ENCODE peak calls at places on chromosomes 1 and 21, in ten cellular contexts. Q, W, Y, S, N, V, I, R, B and P are unnamed samples.

GRCh38 chr1:34266127-34266951 is 89.6 kb downstream of the C1orf94 start:
- DNase-seq in Q (no peak), W (no peak), Y (no peak), S (no peak), N (no peak), V (no peak), I (no peak), R (peak), B (no peak), P (no peak)

GRCh38 chr21:29718081-29718815 is 221.5 kb downstream of the GRIK1 start:
- DNase-seq in Q (no peak), W (no peak), Y (no peak), S (peak), N (no peak), V (no peak), I (no peak), R (no peak), B (no peak), P (no peak)

GRCh38 chr1:8285103-8285502 is 32.8 kb upstream of the SLC45A1 start:
- DNase-seq in Q (no peak), W (no peak), Y (peak), S (no peak), N (no peak), V (no peak), I (no peak), R (no peak), B (no peak), P (no peak)

GRCh38 chr1:113747376-113747775 is 11.9 kb downstream of the PHTF1 start:
- DNase-seq in Q (no peak), W (no peak), Y (no peak), S (peak), N (no peak), V (no peak), I (no peak), R (no peak), B (no peak), P (no peak)

GRCh38 chr1:175132456-175132855 is 60.1 kb downstream of the KIAA0040 start:
- DNase-seq in Q (no peak), W (no peak), Y (no peak), S (peak), N (no peak), V (no peak), I (no peak), R (no peak), B (no peak), P (no peak)

GRCh38 chr1:156251527-156251926 is 3.7 kb upstream of the PAQR6 start:
- DNase-seq in Q (no peak), W (no peak), Y (no peak), S (peak), N (no peak), V (no peak), I (peak), R (no peak), B (no peak), P (no peak)

GRCh38 chr1:183632964-183633363 is 2.6 kb downstream of the ARPC5 start:
- DNase-seq in Q (no peak), W (no peak), Y (no peak), S (no peak), N (no peak), V (no peak), I (no peak), R (no peak), B (no peak), P (no peak)

GRCh38 chr1:119091618-119092017 is 48.8 kb downstream of the WARS2 start:
- DNase-seq in Q (no peak), W (no peak), Y (no peak), S (no peak), N (no peak), V (no peak), I (no peak), R (no peak), B (no peak), P (no peak)

GRCh38 chr21:17726047-17726446 is 93.1 kb downstream of the C21orf91 start:
- DNase-seq in Q (peak), W (no peak), Y (no peak), S (no peak), N (no peak), V (no peak), I (no peak), R (peak), B (no peak), P (no peak)

GRCh38 chr1:200894712-200895447 is at the start of gene INAVA:
- DNase-seq in Q (peak), W (no peak), Y (peak), S (no peak), N (no peak), V (peak), I (no peak), R (no peak), B (no peak), P (no peak)

GRCh38 chr1:121483961-121484424 is 299.2 kb downstream of the SRGAP2C start:
- DNase-seq in Q (peak), W (peak), Y (no peak), S (peak), N (no peak), V (no peak), I (no peak), R (no peak), B (no peak), P (no peak)

GRCh38 chr1:7642781-7643180 is 128.3 kb upstream of the VAMP3 start:
- DNase-seq in Q (no peak), W (no peak), Y (no peak), S (no peak), N (no peak), V (no peak), I (no peak), R (no peak), B (no peak), P (no peak)

GRCh38 chr21:28605138-28605537 is 387.5 kb downstream of the LTN1 start:
- DNase-seq in Q (no peak), W (no peak), Y (no peak), S (no peak), N (peak), V (no peak), I (no peak), R (no peak), B (no peak), P (peak)

GRCh38 chr1:222413436-222413835 is 134.5 kb downstream of the HHIPL2 start:
- DNase-seq in Q (no peak), W (no peak), Y (no peak), S (no peak), N (no peak), V (no peak), I (no peak), R (no peak), B (no peak), P (no peak)

GRCh38 chr21:38095220-38095619 is 161.6 kb upstream of the KCNJ15 start:
- DNase-seq in Q (peak), W (no peak), Y (no peak), S (no peak), N (no peak), V (no peak), I (no peak), R (no peak), B (no peak), P (no peak)

GRCh38 chr1:150578278-150579109 is 916 bp downstream of the MCL1 start:
- DNase-seq in Q (peak), W (peak), Y (peak), S (peak), N (no peak), V (no peak), I (no peak), R (peak), B (peak), P (peak)

DNA sequence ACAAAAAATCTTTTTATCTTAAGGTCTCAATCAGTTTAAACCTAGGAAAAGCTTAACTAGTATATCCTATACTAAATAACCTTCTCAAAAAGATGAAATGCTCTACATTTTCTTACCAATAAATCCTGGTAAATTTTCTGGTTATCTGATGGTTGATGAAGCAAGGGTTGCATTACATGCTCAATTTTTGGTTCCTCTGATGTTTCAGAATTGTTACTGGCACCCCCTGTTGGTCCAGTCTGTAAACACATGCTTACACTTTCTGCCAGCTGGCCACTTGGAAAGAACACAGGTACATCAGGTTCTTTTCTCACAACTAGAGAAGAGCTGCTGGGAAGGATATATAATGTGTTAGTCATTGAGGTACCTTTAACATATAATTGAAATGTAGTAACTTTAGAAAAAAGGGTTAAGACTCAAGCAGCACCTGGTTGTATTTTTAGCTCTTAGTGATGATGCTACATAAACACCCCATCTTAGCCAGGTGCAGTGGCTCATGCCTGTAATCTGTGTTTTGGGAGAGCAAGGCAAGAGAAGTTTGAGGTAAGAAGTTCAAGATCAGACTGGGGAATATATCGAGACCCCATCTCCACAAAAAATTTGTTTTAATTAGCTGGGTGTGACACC is 30.9 kb upstream of the TAL1 start:
- DNase-seq in Q (peak), W (no peak), Y (peak), S (peak), N (peak), V (no peak), I (peak), R (peak), B (no peak), P (peak)
- TF ChIP-seq CTCF in Q (peak), W (peak), Y (no peak), S (peak), N (peak), V (peak), I (peak), R (peak), B (no peak), P (peak)

GRCh38 chr1:199733125-199733524 is 294.4 kb upstream of the NR5A2 start:
- DNase-seq in Q (no peak), W (no peak), Y (no peak), S (no peak), N (no peak), V (no peak), I (no peak), R (no peak), B (no peak), P (no peak)
- TF ChIP-seq CTCF in Q (no peak), W (no peak), Y (no peak), S (no peak), N (no peak), V (no peak), I (no peak), R (no peak), B (no peak), P (no peak)

DNA sequence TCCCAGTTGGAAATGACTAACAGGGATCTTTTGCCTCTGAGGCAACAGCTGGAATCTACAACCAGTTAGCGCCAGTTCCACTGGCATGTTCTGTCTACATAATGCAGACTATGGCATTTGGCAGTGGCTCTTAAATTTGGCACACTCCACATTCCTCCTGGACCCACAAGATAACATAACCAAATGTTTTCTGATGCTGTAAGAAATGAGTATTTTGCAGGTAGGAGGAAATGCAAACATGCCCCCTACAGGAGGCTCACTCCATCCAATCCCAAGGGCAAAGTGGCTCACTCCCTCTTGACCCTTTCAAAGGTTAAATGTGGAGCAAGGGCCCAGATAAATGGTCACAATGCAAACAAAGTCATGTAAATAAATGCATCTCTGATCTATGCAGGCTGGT is 129.2 kb upstream of the PROX1 start:
- DNase-seq in Q (no peak), W (no peak), Y (no peak), S (no peak), N (no peak), V (no peak), I (no peak), R (no peak), B (no peak), P (no peak)
- TF ChIP-seq CTCF in Q (no peak), W (no peak), Y (no peak), S (no peak), N (no peak), V (no peak), I (no peak), R (peak), B (no peak), P (no peak)

DNA sequence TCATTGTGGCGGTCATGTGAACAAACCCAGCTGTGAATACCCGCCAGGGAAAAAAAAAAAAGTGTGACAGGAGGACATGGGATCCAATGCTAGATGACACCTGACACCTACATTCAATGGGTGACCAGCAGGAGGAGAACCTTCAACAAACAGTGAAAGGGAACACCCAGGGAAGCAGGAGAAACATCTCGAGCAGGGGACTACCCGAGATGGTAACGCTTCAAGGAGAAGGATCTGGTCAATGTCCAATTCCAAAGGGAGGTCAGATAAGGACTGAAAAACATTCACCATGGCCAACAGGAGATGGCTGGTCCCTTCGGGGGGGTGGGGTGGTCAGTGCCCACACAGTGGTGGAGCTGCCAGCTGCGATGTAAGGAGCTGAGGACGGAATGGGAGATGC is 46.3 kb downstream of the PTPN14 start:
- DNase-seq in Q (peak), W (no peak), Y (no peak), S (no peak), N (no peak), V (no peak), I (no peak), R (no peak), B (peak), P (no peak)
- TF ChIP-seq CTCF in Q (no peak), W (no peak), Y (no peak), S (no peak), N (no peak), V (no peak), I (no peak), R (no peak), B (no peak), P (no peak)

GRCh38 chr21:26834181-26834945 is 10.8 kb downstream of the ADAMTS1 start:
- DNase-seq in Q (no peak), W (no peak), Y (no peak), S (peak), N (no peak), V (no peak), I (no peak), R (no peak), B (no peak), P (no peak)
- TF ChIP-seq CTCF in Q (no peak), W (peak), Y (no peak), S (peak), N (no peak), V (peak), I (peak), R (peak), B (no peak), P (no peak)

GRCh38 chr1:162629077-162629637 is 3.1 kb upstream of the DDR2 start:
- DNase-seq in Q (no peak), W (no peak), Y (no peak), S (no peak), N (no peak), V (no peak), I (no peak), R (no peak), B (no peak), P (no peak)

GRCh38 chr1:162626733-162627132 is 5.5 kb upstream of the DDR2 start:
- DNase-seq in Q (no peak), W (no peak), Y (no peak), S (no peak), N (peak), V (no peak), I (no peak), R (no peak), B (no peak), P (peak)

GRCh38 chr1:162626089-162626488 is 6.2 kb upstream of the DDR2 start:
- DNase-seq in Q (no peak), W (no peak), Y (no peak), S (peak), N (no peak), V (no peak), I (no peak), R (no peak), B (no peak), P (no peak)

GRCh38 chr1:162629651-162630050 is 2.6 kb upstream of the DDR2 start:
- DNase-seq in Q (no peak), W (no peak), Y (no peak), S (peak), N (no peak), V (no peak), I (no peak), R (no peak), B (no peak), P (no peak)

DNA sequence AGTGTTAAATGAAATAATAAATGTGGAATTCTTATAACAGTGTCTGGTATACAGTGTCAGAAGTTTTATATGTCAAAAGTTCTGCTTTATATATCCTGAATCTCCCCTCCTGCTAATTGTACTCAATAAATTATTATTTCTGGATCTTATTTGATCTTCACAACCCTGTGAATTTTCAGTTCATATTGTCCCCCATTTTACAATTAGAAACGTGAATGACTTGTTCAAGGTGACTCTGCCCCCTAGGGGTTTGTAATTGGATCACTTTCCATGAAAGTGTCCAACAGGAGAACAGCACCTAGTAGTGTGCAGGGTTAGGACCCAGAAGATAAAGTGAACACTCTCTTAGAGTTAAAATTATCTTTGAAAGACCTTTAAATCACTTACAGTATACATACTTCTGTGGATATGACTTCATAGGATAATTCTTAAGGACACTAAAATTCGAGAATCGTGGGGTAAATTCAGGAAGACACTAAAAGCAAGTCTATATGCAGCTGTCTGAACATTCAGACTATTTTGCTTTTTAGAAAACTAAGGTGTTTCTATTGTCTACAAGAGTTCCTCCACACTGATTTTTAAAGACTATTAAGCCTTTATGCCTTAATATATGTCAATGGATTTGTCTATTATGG is 4.5 kb upstream of the DDR2 start:
- DNase-seq in Q (peak), W (no peak), Y (no peak), S (peak), N (no peak), V (no peak), I (no peak), R (peak), B (no peak), P (no peak)
- TF ChIP-seq CTCF in Q (peak), W (peak), Y (no peak), S (peak), N (peak), V (peak), I (peak), R (peak), B (no peak), P (peak)